ENCODE peak calls at places on chromosomes 3 and 15, in five cellular contexts. D, Q, O, N and F are unnamed samples. For H3K4me1, the result is how much of the 10 kb centered on the place peaks cover.

GRCh38 chr3:123314409-123315270 is 112.9 kb downstream of the SEC22A start:
- DNase-seq in Q (no peak), O (no peak), D (no peak), N (peak), F (peak)

GRCh38 chr3:176739169-176739568 is 458.1 kb downstream of the TBL1XR1 start:
- DNase-seq in Q (no peak), O (no peak), N (no peak), D (no peak), F (no peak)

GRCh38 chr3:180417241-180417640 is 184.7 kb upstream of the TTC14 start:
- DNase-seq in N (no peak), O (no peak), D (no peak), Q (no peak), F (no peak)

GRCh38 chr3:45145681-45146614 is at the start of gene CDCP1:
- DNase-seq in N (peak), D (no peak), O (no peak), Q (peak), F (peak)

GRCh38 chr3:71226565-71227281 is 356.8 kb downstream of the FOXP1 start:
- DNase-seq in O (peak), D (no peak), N (peak), Q (no peak), F (no peak)

GRCh38 chr3:95899494-95899893 is 914.9 kb upstream of the EPHA6 start:
- DNase-seq in N (no peak), O (no peak), D (no peak), Q (no peak), F (no peak)

GRCh38 chr3:94083261-94083660 is 20.4 kb downstream of the NSUN3 start:
- DNase-seq in Q (no peak), N (no peak), O (no peak), D (peak), F (peak)

GRCh38 chr15:66043264-66043663 is 174.0 kb downstream of the RAB11A start:
- DNase-seq in D (peak), N (no peak), Q (no peak), O (no peak), F (no peak)

GRCh38 chr3:70433091-70433490 is 120.7 kb upstream of the MDFIC2 start:
- DNase-seq in O (no peak), D (no peak), N (no peak), Q (no peak), F (no peak)

GRCh38 chr3:23648326-23648964 is 157.3 kb upstream of the UBE2E1 start:
- DNase-seq in D (no peak), O (no peak), Q (no peak), N (no peak), F (peak)

GRCh38 chr3:168249539-168250414 is 154.1 kb upstream of the GOLIM4 start:
- DNase-seq in O (no peak), Q (peak), D (peak), N (no peak), F (peak)

GRCh38 chr3:115498898-115499297 is 124.4 kb upstream of the GAP43 start:
- DNase-seq in O (no peak), Q (no peak), N (no peak), D (no peak), F (no peak)

GRCh38 chr3:16061491-16061890 is 113.0 kb upstream of the GALNT15 start:
- DNase-seq in Q (no peak), D (no peak), O (no peak), N (no peak), F (no peak)

GRCh38 chr3:99637381-99638111 is 848 bp upstream of the COL8A1 start:
- DNase-seq in N (no peak), D (no peak), Q (no peak), O (no peak), F (peak)

GRCh38 chr15:63156708-63157065 is 590 bp downstream of the RPS27L start:
- DNase-seq in N (peak), D (peak), O (no peak), Q (no peak), F (peak)

GRCh38 chr3:64902991-64903390 is 215.2 kb upstream of the ADAMTS9 start:
- DNase-seq in N (no peak), Q (no peak), O (no peak), D (no peak), F (no peak)

GRCh38 chr3:54580453-54580852 is 347.4 kb downstream of the LRTM1 start:
- DNase-seq in D (no peak), Q (no peak), O (no peak), N (no peak), F (no peak)
- TF ChIP-seq JUNB in D (no peak), Q (no peak), O (no peak), N (no peak), F (no peak)

GRCh38 chr3:32371466-32372212 is 20.0 kb upstream of the CMTM7 start:
- DNase-seq in N (no peak), D (no peak), Q (no peak), O (no peak), F (no peak)
- H3K4me1 ChIP-seq in N (under half), D (under half), Q (under half), O (under half), F (under half)

GRCh38 chr3:143288944-143289343 is 169.4 kb downstream of the CHST2 start:
- DNase-seq in N (no peak), D (no peak), Q (no peak), O (no peak), F (no peak)
- H3K27ac ChIP-seq in N (no peak), D (no peak), Q (no peak), O (no peak), F (no peak)

GRCh38 chr15:100891316-100892012 is 11.8 kb downstream of the ALDH1A3 start:
- DNase-seq in O (no peak), D (no peak), N (no peak), Q (no peak), F (peak)
- TF ChIP-seq JUNB in O (no peak), D (no peak), N (no peak), Q (no peak), F (no peak)